ENCODE peak calls at places on chromosomes 16 and 17, in five cellular contexts. R is transverse colon, Y is A549, S is SK-N-SH, B is stomach. H is an unnamed sample.

GRCh38 chr16:333406-334094 is 19.0 kb downstream of the AXIN1 start:
- DNase-seq in B (no peak), R (no peak), Y (no peak), S (no peak), H (no peak)

GRCh38 chr16:16019488-16019887 is 70.1 kb downstream of the ABCC1 start:
- DNase-seq in S (no peak), Y (peak; percentile 82), B (no peak), R (no peak), H (no peak)

GRCh38 chr17:40452921-40453378 is 9.7 kb downstream of the IGFBP4 start:
- DNase-seq in Y (no peak), R (no peak), B (peak; percentile 36), S (no peak), H (no peak)

GRCh38 chr16:12771341-12771798 is 32.3 kb downstream of the CPPED1 start:
- DNase-seq in S (no peak), R (no peak), Y (no peak), B (peak; percentile 43), H (no peak)

GRCh38 chr17:44442806-44443205 is 53.4 kb upstream of the ITGA2B start:
- DNase-seq in Y (no peak), B (no peak), R (no peak), S (no peak), H (no peak)

GRCh38 chr16:58110590-58111330 is 18.4 kb downstream of the CFAP20 start:
- DNase-seq in R (no peak), B (peak; percentile 23), S (peak; percentile 61), Y (no peak), H (no peak)

GRCh38 chr17:79667746-79668145 is 56.9 kb upstream of the RBFOX3 start:
- DNase-seq in R (no peak), B (no peak), S (no peak), Y (no peak), H (no peak)

GRCh38 chr17:78933959-78934568 is 8.9 kb upstream of the TIMP2 start:
- DNase-seq in B (peak; percentile 96), Y (peak; percentile 92), S (peak; percentile 86), R (peak; percentile 90), H (no peak)

GRCh38 chr17:63946440-63947363 is 14.6 kb upstream of the CD79B start:
- DNase-seq in B (peak; percentile 51), R (peak; percentile 54), S (peak; percentile 91), Y (peak; percentile 84), H (peak; percentile 90)

GRCh38 chr16:68033101-68033500 is 10.0 kb downstream of the DUS2 start:
- DNase-seq in Y (no peak), R (no peak), S (no peak), B (no peak), H (no peak)

GRCh38 chr16:9095171-9095570 is 3.7 kb downstream of the HAPSTR1 start:
- DNase-seq in R (no peak), S (no peak), B (no peak), Y (no peak), H (no peak)

GRCh38 chr17:82201498-82201910 is 11.1 kb downstream of the CCDC57 start:
- DNase-seq in B (peak; percentile 30), Y (no peak), R (no peak), S (peak; percentile 16), H (no peak)

GRCh38 chr16:84314373-84314772 is 19.7 kb downstream of the WFDC1 start:
- DNase-seq in S (no peak), Y (no peak), R (no peak), B (no peak), H (no peak)

GRCh38 chr16:4699030-4699556 is 5.7 kb downstream of the NUDT16L1 start:
- DNase-seq in S (no peak), R (no peak), B (no peak), Y (no peak), H (no peak)

GRCh38 chr17:17484451-17484899 is 7.7 kb downstream of the MED9 start:
- DNase-seq in S (no peak), R (no peak), B (no peak), Y (no peak), H (no peak)

GRCh38 chr17:65774787-65775186 is 213.3 kb upstream of the AXIN2 start:
- DNase-seq in R (no peak), Y (no peak), S (no peak), B (no peak), H (no peak)

GRCh38 chr16:53022374-53022773 is 30.3 kb downstream of the CHD9NB start:
- DNase-seq in B (peak; percentile 39), S (peak; percentile 70), Y (peak; percentile 69), R (peak; percentile 33), H (peak; percentile 64)

GRCh38 chr16:81385031-81385756 is 59.4 kb upstream of the CMIP start:
- DNase-seq in R (no peak), S (no peak), Y (no peak), B (no peak), H (no peak)

GRCh38 chr16:9040766-9041430 is 50.5 kb upstream of the HAPSTR1 start:
- DNase-seq in R (no peak), S (no peak), B (no peak), Y (no peak), H (no peak)

GRCh38 chr17:66275651-66276050 is 26.8 kb upstream of the PRKCA start:
- DNase-seq in R (no peak), Y (peak; percentile 98), S (no peak), B (peak; percentile 42), H (peak; percentile 50)

GRCh38 chr17:17514993-17515920 is 19.1 kb upstream of the RASD1 start:
- DNase-seq in S (peak; percentile 76), B (no peak), Y (no peak), R (no peak), H (no peak)

GRCh38 chr16:53743149-53743566 is 39.2 kb downstream of the FTO start:
- DNase-seq in Y (no peak), R (peak; percentile 30), S (no peak), B (no peak), H (peak; percentile 35)

GRCh38 chr17:55117063-55117611 is 147.6 kb upstream of the HLF start:
- DNase-seq in R (no peak), B (no peak), S (no peak), Y (no peak), H (no peak)

GRCh38 chr16:82949016-82949415 is 322.2 kb downstream of the CDH13 start:
- DNase-seq in Y (no peak), S (no peak), B (no peak), R (no peak), H (no peak)

GRCh38 chr17:50498021-50498874 is 10.0 kb upstream of the MYCBPAP start:
- DNase-seq in Y (no peak), R (peak; percentile 50), B (peak; percentile 43), S (no peak), H (no peak)

GRCh38 chr16:30457743-30458560 is 12.3 kb upstream of the SEPHS2 start:
- DNase-seq in B (no peak), S (no peak), R (no peak), Y (no peak), H (no peak)

GRCh38 chr16:85573045-85573695 is 40.0 kb upstream of the GSE1 start:
- DNase-seq in R (no peak), B (no peak), S (no peak), Y (no peak), H (no peak)

GRCh38 chr17:56112086-56112485 is 41.2 kb upstream of the ANKFN1 start:
- DNase-seq in Y (no peak), B (no peak), S (no peak), R (no peak), H (no peak)

GRCh38 chr16:31664683-31665482 is 137.2 kb downstream of the AHSP start:
- DNase-seq in Y (no peak), B (no peak), S (no peak), R (no peak), H (no peak)

DNA sequence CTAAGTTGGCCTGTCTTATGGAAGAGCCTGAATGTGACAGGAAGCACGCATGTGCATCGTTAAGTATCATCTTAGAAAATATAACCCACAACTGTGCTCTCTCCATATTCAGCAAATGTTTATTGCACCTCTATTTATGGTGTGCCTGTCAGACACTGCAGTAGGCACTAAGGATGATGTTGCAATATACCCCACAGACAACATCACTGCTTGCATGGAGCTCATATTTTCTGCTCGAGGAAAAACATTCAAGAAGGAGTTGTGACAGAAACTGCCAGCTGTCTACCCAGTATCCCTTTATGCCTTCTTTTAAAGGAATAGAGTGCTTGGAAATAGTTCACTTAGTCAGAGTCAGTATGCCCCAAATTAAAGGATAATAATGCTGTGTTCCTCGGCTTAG is 132.3 kb upstream of the RBFOX1 start:
- DNase-seq in Y (no peak), B (no peak), S (no peak), R (no peak), H (no peak)
- TF ChIP-seq EP300 in Y (no peak), B (no peak), S (no peak), R (no peak), H (no peak)

GRCh38 chr16:56681939-56682702 is at the start of gene MT1X:
- DNase-seq in R (peak; percentile 94), Y (peak; percentile 85), S (peak; percentile 95), B (peak; percentile 97), H (peak; percentile 84)
- TF ChIP-seq EP300 in R (peak; percentile 96), Y (no peak), S (no peak), B (peak; percentile 86), H (no peak)

GRCh38 chr17:48792033-48792798 is 24.8 kb downstream of the TTLL6 start:
- DNase-seq in B (no peak), Y (no peak), R (no peak), S (no peak), H (peak; percentile 35)

GRCh38 chr17:48791128-48792032 is 25.6 kb downstream of the TTLL6 start:
- DNase-seq in Y (peak; percentile 94), R (peak; percentile 90), S (peak; percentile 53), B (peak; percentile 89), H (peak; percentile 70)

GRCh38 chr17:48790607-48791127 is 26.4 kb downstream of the TTLL6 start:
- DNase-seq in Y (no peak), B (no peak), S (no peak), R (no peak), H (no peak)

GRCh38 chr17:48799069-48799710 is 17.8 kb downstream of the TTLL6 start:
- DNase-seq in S (no peak), R (no peak), Y (no peak), B (no peak), H (no peak)

GRCh38 chr17:48795444-48796162 is 21.4 kb downstream of the TTLL6 start:
- DNase-seq in B (no peak), R (peak; percentile 45), Y (peak; percentile 92), S (no peak), H (no peak)
- TF ChIP-seq EP300 in B (no peak), R (peak; percentile 12), Y (no peak), S (no peak), H (no peak)

GRCh38 chr17:32757963-32758362 is 119.0 kb downstream of the MYO1D start:
- DNase-seq in R (no peak), S (no peak), Y (no peak), B (no peak), H (no peak)

GRCh38 chr17:32759476-32759875 is 117.4 kb downstream of the MYO1D start:
- DNase-seq in B (no peak), Y (no peak), S (no peak), R (no peak), H (no peak)

GRCh38 chr17:32769846-32770245 is 107.1 kb downstream of the MYO1D start:
- DNase-seq in S (no peak), Y (peak; percentile 20), B (no peak), R (no peak), H (no peak)

DNA sequence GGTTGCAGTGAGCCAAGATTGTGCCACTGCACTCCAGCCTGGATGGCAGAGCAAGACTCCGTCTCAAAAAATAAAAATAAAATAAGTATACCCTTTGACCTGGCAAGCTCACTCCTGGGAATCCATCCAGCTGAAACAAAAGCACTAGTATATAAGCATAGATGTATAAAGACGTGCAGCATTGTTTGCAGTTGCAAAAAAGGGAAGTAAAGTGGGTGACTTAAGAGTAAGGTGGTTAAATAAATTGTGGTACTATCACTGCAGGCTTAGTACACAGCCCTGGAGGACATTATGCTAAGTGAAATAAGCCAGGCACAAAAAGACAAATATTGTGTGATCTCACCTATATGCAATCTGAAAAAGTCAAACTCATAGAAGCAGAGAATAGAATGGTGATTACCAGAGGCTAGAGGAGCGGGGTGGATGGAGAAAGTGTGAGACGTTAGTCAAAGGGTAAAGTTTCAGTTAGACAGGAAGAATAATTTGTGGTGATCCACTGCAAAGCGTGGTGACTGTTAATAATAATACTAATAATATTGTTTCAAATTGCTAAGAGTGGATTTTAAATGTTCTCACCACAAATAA is 113.0 kb downstream of the MYO1D start:
- DNase-seq in Y (no peak), B (no peak), S (no peak), R (no peak), H (no peak)
- TF ChIP-seq EP300 in Y (no peak), B (no peak), S (no peak), R (no peak), H (no peak)

H was measured in K562.